ENCODE peak calls at places on chromosomes 5 and 9, in seven cellular contexts. One of them, this sample, is unnamed.

GRCh38 chr9:103942652-103943051 is 151.5 kb upstream of the SMC2 start:
- DNase-seq in HFF-Myc: no peak
- DNase-seq in D341Med: no peak
- DNase-seq in activated CD4-positive, alpha-beta T cell treated with anti-CD3 and anti-CD28 coated beads, Interleukin-2, amount 50 U/mL, for 4 hours: no peak
- DNase-seq in Calu3: no peak
- DNase-seq in GM12864: no peak
- DNase-seq in sciatic nerve: no peak
- DNase-seq in this sample: no peak

GRCh38 chr9:117715411-117715989 is 11.3 kb downstream of the TLR4 start:
- DNase-seq in HFF-Myc: no peak
- DNase-seq in D341Med: no peak
- DNase-seq in activated CD4-positive, alpha-beta T cell treated with anti-CD3 and anti-CD28 coated beads, Interleukin-2, amount 50 U/mL, for 4 hours: no peak
- DNase-seq in Calu3: no peak
- DNase-seq in GM12864: no peak
- DNase-seq in sciatic nerve: no peak
- DNase-seq in this sample: no peak

GRCh38 chr9:93909242-93909616 is 45.9 kb downstream of the BARX1 start:
- DNase-seq in HFF-Myc: no peak
- DNase-seq in D341Med: no peak
- DNase-seq in activated CD4-positive, alpha-beta T cell treated with anti-CD3 and anti-CD28 coated beads, Interleukin-2, amount 50 U/mL, for 4 hours: no peak
- DNase-seq in Calu3: no peak
- DNase-seq in GM12864: no peak
- DNase-seq in sciatic nerve: no peak
- DNase-seq in this sample: no peak

GRCh38 chr5:98780390-98780789 is 6.9 kb downstream of the RGMB start:
- DNase-seq in HFF-Myc: no peak
- DNase-seq in D341Med: no peak
- DNase-seq in activated CD4-positive, alpha-beta T cell treated with anti-CD3 and anti-CD28 coated beads, Interleukin-2, amount 50 U/mL, for 4 hours: no peak
- DNase-seq in Calu3: no peak
- DNase-seq in GM12864: no peak
- DNase-seq in sciatic nerve: no peak
- DNase-seq in this sample: no peak

GRCh38 chr5:159855476-159856157 is 60.7 kb upstream of the ADRA1B start:
- DNase-seq in HFF-Myc: no peak
- DNase-seq in D341Med: no peak
- DNase-seq in activated CD4-positive, alpha-beta T cell treated with anti-CD3 and anti-CD28 coated beads, Interleukin-2, amount 50 U/mL, for 4 hours: no peak
- DNase-seq in Calu3: no peak
- DNase-seq in GM12864: no peak
- DNase-seq in sciatic nerve: no peak
- DNase-seq in this sample: no peak

GRCh38 chr9:108521063-108521462 is 334.7 kb downstream of the ACTL7B start:
- DNase-seq in HFF-Myc: no peak
- DNase-seq in D341Med: no peak
- DNase-seq in activated CD4-positive, alpha-beta T cell treated with anti-CD3 and anti-CD28 coated beads, Interleukin-2, amount 50 U/mL, for 4 hours: no peak
- DNase-seq in Calu3: no peak
- DNase-seq in GM12864: no peak
- DNase-seq in sciatic nerve: no peak
- DNase-seq in this sample: no peak

GRCh38 chr9:105244996-105245719 is 707 bp downstream of the SLC44A1 start:
- DNase-seq in HFF-Myc: no peak
- DNase-seq in D341Med: peak
- DNase-seq in activated CD4-positive, alpha-beta T cell treated with anti-CD3 and anti-CD28 coated beads, Interleukin-2, amount 50 U/mL, for 4 hours: peak
- DNase-seq in Calu3: peak
- DNase-seq in GM12864: no peak
- DNase-seq in sciatic nerve: peak
- DNase-seq in this sample: peak

GRCh38 chr5:154829589-154830218 is 20.7 kb downstream of the FAXDC2 start:
- DNase-seq in HFF-Myc: no peak
- DNase-seq in D341Med: no peak
- DNase-seq in activated CD4-positive, alpha-beta T cell treated with anti-CD3 and anti-CD28 coated beads, Interleukin-2, amount 50 U/mL, for 4 hours: peak
- DNase-seq in Calu3: peak
- DNase-seq in GM12864: no peak
- DNase-seq in sciatic nerve: no peak
- DNase-seq in this sample: no peak

GRCh38 chr9:93994132-93994531 is 39.0 kb upstream of the BARX1 start:
- DNase-seq in HFF-Myc: no peak
- DNase-seq in D341Med: no peak
- DNase-seq in activated CD4-positive, alpha-beta T cell treated with anti-CD3 and anti-CD28 coated beads, Interleukin-2, amount 50 U/mL, for 4 hours: no peak
- DNase-seq in Calu3: no peak
- DNase-seq in GM12864: no peak
- DNase-seq in sciatic nerve: no peak
- DNase-seq in this sample: no peak

GRCh38 chr9:93288341-93288740 is 104.4 kb downstream of the WNK2 start:
- DNase-seq in HFF-Myc: no peak
- DNase-seq in D341Med: peak
- DNase-seq in activated CD4-positive, alpha-beta T cell treated with anti-CD3 and anti-CD28 coated beads, Interleukin-2, amount 50 U/mL, for 4 hours: no peak
- DNase-seq in Calu3: no peak
- DNase-seq in GM12864: no peak
- DNase-seq in sciatic nerve: no peak
- DNase-seq in this sample: no peak

GRCh38 chr5:67315082-67315801 is 118.6 kb upstream of the CD180 start:
- DNase-seq in HFF-Myc: no peak
- DNase-seq in D341Med: no peak
- DNase-seq in activated CD4-positive, alpha-beta T cell treated with anti-CD3 and anti-CD28 coated beads, Interleukin-2, amount 50 U/mL, for 4 hours: no peak
- DNase-seq in Calu3: peak
- DNase-seq in GM12864: no peak
- DNase-seq in sciatic nerve: no peak
- DNase-seq in this sample: no peak

GRCh38 chr9:20363233-20363632 is 259.1 kb downstream of the MLLT3 start:
- DNase-seq in HFF-Myc: no peak
- DNase-seq in D341Med: no peak
- DNase-seq in activated CD4-positive, alpha-beta T cell treated with anti-CD3 and anti-CD28 coated beads, Interleukin-2, amount 50 U/mL, for 4 hours: no peak
- DNase-seq in Calu3: no peak
- DNase-seq in GM12864: no peak
- DNase-seq in sciatic nerve: no peak
- DNase-seq in this sample: no peak

GRCh38 chr9:133819923-133820322 is 81.8 kb upstream of the SARDH start:
- DNase-seq in HFF-Myc: no peak
- DNase-seq in D341Med: no peak
- DNase-seq in activated CD4-positive, alpha-beta T cell treated with anti-CD3 and anti-CD28 coated beads, Interleukin-2, amount 50 U/mL, for 4 hours: no peak
- DNase-seq in Calu3: no peak
- DNase-seq in GM12864: no peak
- DNase-seq in sciatic nerve: no peak
- DNase-seq in this sample: no peak

GRCh38 chr9:124257865-124258764 is at the start of gene NEK6:
- DNase-seq in HFF-Myc: no peak
- DNase-seq in D341Med: peak
- DNase-seq in activated CD4-positive, alpha-beta T cell treated with anti-CD3 and anti-CD28 coated beads, Interleukin-2, amount 50 U/mL, for 4 hours: peak
- DNase-seq in Calu3: no peak
- DNase-seq in GM12864: no peak
- DNase-seq in sciatic nerve: no peak
- DNase-seq in this sample: no peak

GRCh38 chr5:78649220-78649700 is 688 bp upstream of the LHFPL2 start:
- DNase-seq in HFF-Myc: no peak
- DNase-seq in D341Med: no peak
- DNase-seq in activated CD4-positive, alpha-beta T cell treated with anti-CD3 and anti-CD28 coated beads, Interleukin-2, amount 50 U/mL, for 4 hours: no peak
- DNase-seq in Calu3: peak
- DNase-seq in GM12864: no peak
- DNase-seq in sciatic nerve: no peak
- DNase-seq in this sample: no peak

GRCh38 chr5:30981576-30981975 is 211.9 kb upstream of the CDH6 start:
- DNase-seq in HFF-Myc: no peak
- DNase-seq in D341Med: no peak
- DNase-seq in activated CD4-positive, alpha-beta T cell treated with anti-CD3 and anti-CD28 coated beads, Interleukin-2, amount 50 U/mL, for 4 hours: no peak
- DNase-seq in Calu3: no peak
- DNase-seq in GM12864: no peak
- DNase-seq in sciatic nerve: no peak
- DNase-seq in this sample: no peak

GRCh38 chr9:36632892-36633291 is 60.2 kb downstream of the MELK start:
- DNase-seq in HFF-Myc: peak
- DNase-seq in D341Med: peak
- DNase-seq in activated CD4-positive, alpha-beta T cell treated with anti-CD3 and anti-CD28 coated beads, Interleukin-2, amount 50 U/mL, for 4 hours: no peak
- DNase-seq in Calu3: no peak
- DNase-seq in GM12864: no peak
- DNase-seq in sciatic nerve: no peak
- DNase-seq in this sample: no peak

GRCh38 chr5:180161420-180162303 is 47.3 kb downstream of the RASGEF1C start:
- DNase-seq in HFF-Myc: no peak
- DNase-seq in D341Med: no peak
- DNase-seq in activated CD4-positive, alpha-beta T cell treated with anti-CD3 and anti-CD28 coated beads, Interleukin-2, amount 50 U/mL, for 4 hours: no peak
- DNase-seq in Calu3: no peak
- DNase-seq in GM12864: no peak
- DNase-seq in sciatic nerve: no peak
- DNase-seq in this sample: no peak

GRCh38 chr9:76313771-76314170 is 80.5 kb downstream of the RFK start:
- DNase-seq in HFF-Myc: no peak
- DNase-seq in D341Med: no peak
- DNase-seq in activated CD4-positive, alpha-beta T cell treated with anti-CD3 and anti-CD28 coated beads, Interleukin-2, amount 50 U/mL, for 4 hours: no peak
- DNase-seq in Calu3: no peak
- DNase-seq in GM12864: no peak
- DNase-seq in sciatic nerve: no peak
- DNase-seq in this sample: no peak

GRCh38 chr5:71591100-71591499 is 4.0 kb downstream of the MCCC2 start:
- DNase-seq in HFF-Myc: no peak
- DNase-seq in D341Med: no peak
- DNase-seq in activated CD4-positive, alpha-beta T cell treated with anti-CD3 and anti-CD28 coated beads, Interleukin-2, amount 50 U/mL, for 4 hours: no peak
- DNase-seq in Calu3: no peak
- DNase-seq in GM12864: no peak
- DNase-seq in sciatic nerve: no peak
- DNase-seq in this sample: no peak

GRCh38 chr9:109771796-109772525 is 8.0 kb upstream of the PALM2AKAP2 start:
- DNase-seq in HFF-Myc: no peak
- DNase-seq in D341Med: no peak
- DNase-seq in activated CD4-positive, alpha-beta T cell treated with anti-CD3 and anti-CD28 coated beads, Interleukin-2, amount 50 U/mL, for 4 hours: no peak
- DNase-seq in Calu3: no peak
- DNase-seq in GM12864: no peak
- DNase-seq in sciatic nerve: no peak
- DNase-seq in this sample: no peak

GRCh38 chr5:174320051-174320450 is 274.5 kb downstream of the NSG2 start:
- DNase-seq in HFF-Myc: no peak
- DNase-seq in D341Med: no peak
- DNase-seq in activated CD4-positive, alpha-beta T cell treated with anti-CD3 and anti-CD28 coated beads, Interleukin-2, amount 50 U/mL, for 4 hours: no peak
- DNase-seq in Calu3: no peak
- DNase-seq in GM12864: no peak
- DNase-seq in sciatic nerve: no peak
- DNase-seq in this sample: no peak

GRCh38 chr5:83256091-83256775 is 178.9 kb downstream of the XRCC4 start:
- DNase-seq in HFF-Myc: no peak
- DNase-seq in D341Med: no peak
- DNase-seq in activated CD4-positive, alpha-beta T cell treated with anti-CD3 and anti-CD28 coated beads, Interleukin-2, amount 50 U/mL, for 4 hours: no peak
- DNase-seq in Calu3: no peak
- DNase-seq in GM12864: no peak
- DNase-seq in sciatic nerve: no peak
- DNase-seq in this sample: no peak

GRCh38 chr5:179668404-179668803 is 12.4 kb downstream of the CBY3 start:
- DNase-seq in HFF-Myc: peak
- DNase-seq in D341Med: no peak
- DNase-seq in activated CD4-positive, alpha-beta T cell treated with anti-CD3 and anti-CD28 coated beads, Interleukin-2, amount 50 U/mL, for 4 hours: peak
- DNase-seq in Calu3: no peak
- DNase-seq in GM12864: no peak
- DNase-seq in sciatic nerve: no peak
- DNase-seq in this sample: no peak

GRCh38 chr9:4489919-4490704 is at the start of gene SLC1A1:
- DNase-seq in HFF-Myc: no peak
- DNase-seq in D341Med: peak
- DNase-seq in activated CD4-positive, alpha-beta T cell treated with anti-CD3 and anti-CD28 coated beads, Interleukin-2, amount 50 U/mL, for 4 hours: no peak
- DNase-seq in Calu3: peak
- DNase-seq in GM12864: peak
- DNase-seq in sciatic nerve: peak
- DNase-seq in this sample: no peak

GRCh38 chr5:153888781-153889180 is 149.9 kb downstream of the FAM114A2 start:
- DNase-seq in HFF-Myc: no peak
- DNase-seq in D341Med: no peak
- DNase-seq in activated CD4-positive, alpha-beta T cell treated with anti-CD3 and anti-CD28 coated beads, Interleukin-2, amount 50 U/mL, for 4 hours: no peak
- DNase-seq in Calu3: no peak
- DNase-seq in GM12864: no peak
- DNase-seq in sciatic nerve: no peak
- DNase-seq in this sample: no peak

GRCh38 chr5:151067632-151068031 is 13.2 kb downstream of the TNIP1 start:
- DNase-seq in HFF-Myc: no peak
- DNase-seq in D341Med: no peak
- DNase-seq in activated CD4-positive, alpha-beta T cell treated with anti-CD3 and anti-CD28 coated beads, Interleukin-2, amount 50 U/mL, for 4 hours: no peak
- DNase-seq in Calu3: no peak
- DNase-seq in GM12864: no peak
- DNase-seq in sciatic nerve: no peak
- DNase-seq in this sample: no peak

GRCh38 chr9:91273853-91274552 is 87.7 kb downstream of the AUH start:
- DNase-seq in HFF-Myc: no peak
- DNase-seq in D341Med: no peak
- DNase-seq in activated CD4-positive, alpha-beta T cell treated with anti-CD3 and anti-CD28 coated beads, Interleukin-2, amount 50 U/mL, for 4 hours: no peak
- DNase-seq in Calu3: no peak
- DNase-seq in GM12864: no peak
- DNase-seq in sciatic nerve: no peak
- DNase-seq in this sample: no peak

GRCh38 chr5:29114331-29114768 is 2076.0 kb upstream of the CDH9 start:
- DNase-seq in HFF-Myc: no peak
- DNase-seq in D341Med: no peak
- DNase-seq in activated CD4-positive, alpha-beta T cell treated with anti-CD3 and anti-CD28 coated beads, Interleukin-2, amount 50 U/mL, for 4 hours: no peak
- DNase-seq in Calu3: no peak
- DNase-seq in GM12864: no peak
- DNase-seq in sciatic nerve: no peak
- DNase-seq in this sample: no peak

GRCh38 chr9:87350915-87351314 is 146.8 kb upstream of the DAPK1 start:
- DNase-seq in HFF-Myc: no peak
- DNase-seq in D341Med: no peak
- DNase-seq in activated CD4-positive, alpha-beta T cell treated with anti-CD3 and anti-CD28 coated beads, Interleukin-2, amount 50 U/mL, for 4 hours: no peak
- DNase-seq in Calu3: no peak
- DNase-seq in GM12864: no peak
- DNase-seq in sciatic nerve: no peak
- DNase-seq in this sample: no peak

GRCh38 chr5:111707624-111708165 is 49.3 kb downstream of the NREP start:
- DNase-seq in HFF-Myc: no peak
- DNase-seq in D341Med: no peak
- DNase-seq in activated CD4-positive, alpha-beta T cell treated with anti-CD3 and anti-CD28 coated beads, Interleukin-2, amount 50 U/mL, for 4 hours: no peak
- DNase-seq in Calu3: peak
- DNase-seq in GM12864: no peak
- DNase-seq in sciatic nerve: no peak
- DNase-seq in this sample: no peak

GRCh38 chr5:24749701-24750100 is 104.9 kb upstream of the CDH10 start:
- DNase-seq in HFF-Myc: no peak
- DNase-seq in D341Med: no peak
- DNase-seq in activated CD4-positive, alpha-beta T cell treated with anti-CD3 and anti-CD28 coated beads, Interleukin-2, amount 50 U/mL, for 4 hours: no peak
- DNase-seq in Calu3: no peak
- DNase-seq in GM12864: no peak
- DNase-seq in sciatic nerve: no peak
- DNase-seq in this sample: no peak

This sample was measured in activated naive CD4-positive, alpha-beta T cell.